ENCODE peak calls at places on chromosomes 11 and 22, in eight cellular contexts. One of them, this sample, is unnamed. For H3K9me3, the result is how much of the 10 kb centered on the place peaks cover.

GRCh38 chr22:46287873-46288751 is 8.6 kb upstream of the GTSE1 start:
- DNase-seq in SK-N-SH: no peak
- DNase-seq in neural progenitor cell: no peak
- DNase-seq in Panc1: no peak
- DNase-seq in spleen: peak
- DNase-seq in right lobe of liver: peak
- DNase-seq in tibial nerve: no peak
- DNase-seq in esophagus squamous epithelium: peak
- DNase-seq in this sample: peak

GRCh38 chr11:10605941-10606381 is 37.5 kb upstream of the LYVE1 start:
- DNase-seq in SK-N-SH: no peak
- DNase-seq in neural progenitor cell: peak
- DNase-seq in Panc1: no peak
- DNase-seq in spleen: peak
- DNase-seq in right lobe of liver: peak
- DNase-seq in tibial nerve: no peak
- DNase-seq in esophagus squamous epithelium: no peak
- DNase-seq in this sample: peak

GRCh38 chr11:91946397-91947090 is 278.1 kb upstream of the FAT3 start:
- DNase-seq in SK-N-SH: no peak
- DNase-seq in neural progenitor cell: no peak
- DNase-seq in Panc1: no peak
- DNase-seq in spleen: no peak
- DNase-seq in right lobe of liver: no peak
- DNase-seq in tibial nerve: no peak
- DNase-seq in esophagus squamous epithelium: no peak
- DNase-seq in this sample: no peak

GRCh38 chr11:96187779-96188624 is 155.0 kb downstream of the MAML2 start:
- DNase-seq in SK-N-SH: no peak
- DNase-seq in neural progenitor cell: no peak
- DNase-seq in Panc1: no peak
- DNase-seq in spleen: no peak
- DNase-seq in right lobe of liver: no peak
- DNase-seq in tibial nerve: no peak
- DNase-seq in esophagus squamous epithelium: no peak
- DNase-seq in this sample: no peak

GRCh38 chr22:43941449-43941848 is 13.8 kb upstream of the SAMM50 start:
- DNase-seq in SK-N-SH: no peak
- DNase-seq in neural progenitor cell: no peak
- DNase-seq in Panc1: no peak
- DNase-seq in spleen: no peak
- DNase-seq in right lobe of liver: no peak
- DNase-seq in tibial nerve: no peak
- DNase-seq in esophagus squamous epithelium: no peak
- DNase-seq in this sample: no peak

GRCh38 chr22:33124471-33124870 is 66.3 kb upstream of the SYN3 start:
- DNase-seq in SK-N-SH: no peak
- DNase-seq in neural progenitor cell: no peak
- DNase-seq in Panc1: no peak
- DNase-seq in spleen: no peak
- DNase-seq in right lobe of liver: no peak
- DNase-seq in tibial nerve: no peak
- DNase-seq in esophagus squamous epithelium: no peak
- DNase-seq in this sample: no peak

GRCh38 chr22:17400305-17400704 is 31.0 kb downstream of the CECR2 start:
- DNase-seq in SK-N-SH: no peak
- DNase-seq in neural progenitor cell: no peak
- DNase-seq in Panc1: no peak
- DNase-seq in spleen: no peak
- DNase-seq in right lobe of liver: no peak
- DNase-seq in tibial nerve: no peak
- DNase-seq in esophagus squamous epithelium: no peak
- DNase-seq in this sample: no peak

GRCh38 chr11:117618273-117618672 is 178.7 kb downstream of the DSCAML1 start:
- DNase-seq in SK-N-SH: no peak
- DNase-seq in neural progenitor cell: no peak
- DNase-seq in Panc1: no peak
- DNase-seq in spleen: no peak
- DNase-seq in right lobe of liver: no peak
- DNase-seq in tibial nerve: no peak
- DNase-seq in esophagus squamous epithelium: no peak
- DNase-seq in this sample: no peak

DNA sequence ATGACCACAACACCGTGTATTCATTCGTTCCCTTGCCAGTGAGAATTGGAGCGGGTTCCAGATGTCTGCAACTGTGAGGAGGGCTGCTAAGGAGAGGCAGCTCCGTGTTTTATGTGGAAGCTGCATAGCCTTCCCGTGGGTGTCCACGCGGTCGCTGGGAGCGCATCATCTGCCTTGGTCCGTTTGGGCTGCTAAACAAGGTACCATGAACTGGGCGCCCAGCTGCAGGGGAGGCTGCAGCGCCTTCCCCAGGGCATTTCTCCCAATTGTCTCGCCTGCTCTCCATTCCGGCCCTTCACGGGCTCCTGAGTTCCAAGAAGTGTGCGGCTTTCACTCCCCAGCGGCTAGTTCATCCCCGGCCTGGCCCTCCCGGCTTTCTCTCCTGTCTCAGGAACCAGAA is 1446.4 kb downstream of the TBC1D22A start:
- DNase-seq in SK-N-SH: no peak
- DNase-seq in neural progenitor cell: no peak
- DNase-seq in Panc1: no peak
- DNase-seq in spleen: no peak
- DNase-seq in right lobe of liver: no peak
- DNase-seq in tibial nerve: no peak
- DNase-seq in esophagus squamous epithelium: no peak
- DNase-seq in this sample: no peak
- H3K9me3 ChIP-seq in SK-N-SH: under half
- H3K9me3 ChIP-seq in neural progenitor cell: under half
- H3K9me3 ChIP-seq in Panc1: under half
- H3K9me3 ChIP-seq in spleen: under half
- H3K9me3 ChIP-seq in right lobe of liver: under half
- H3K9me3 ChIP-seq in tibial nerve: under half
- H3K9me3 ChIP-seq in esophagus squamous epithelium: under half
- H3K9me3 ChIP-seq in this sample: under half

GRCh38 chr11:76766521-76766920 is 16.6 kb upstream of the TSKU start:
- DNase-seq in SK-N-SH: no peak
- DNase-seq in neural progenitor cell: no peak
- DNase-seq in Panc1: no peak
- DNase-seq in spleen: peak
- DNase-seq in right lobe of liver: no peak
- DNase-seq in tibial nerve: no peak
- DNase-seq in esophagus squamous epithelium: no peak
- DNase-seq in this sample: peak

GRCh38 chr11:76762867-76763572 is 20.1 kb upstream of the TSKU start:
- DNase-seq in SK-N-SH: no peak
- DNase-seq in neural progenitor cell: no peak
- DNase-seq in Panc1: no peak
- DNase-seq in spleen: peak
- DNase-seq in right lobe of liver: no peak
- DNase-seq in tibial nerve: no peak
- DNase-seq in esophagus squamous epithelium: no peak
- DNase-seq in this sample: no peak

GRCh38 chr11:76763573-76764348 is 19.4 kb upstream of the TSKU start:
- DNase-seq in SK-N-SH: no peak
- DNase-seq in neural progenitor cell: no peak
- DNase-seq in Panc1: no peak
- DNase-seq in spleen: peak
- DNase-seq in right lobe of liver: no peak
- DNase-seq in tibial nerve: no peak
- DNase-seq in esophagus squamous epithelium: no peak
- DNase-seq in this sample: peak

GRCh38 chr11:76765863-76766350 is 17.2 kb upstream of the TSKU start:
- DNase-seq in SK-N-SH: no peak
- DNase-seq in neural progenitor cell: no peak
- DNase-seq in Panc1: no peak
- DNase-seq in spleen: peak
- DNase-seq in right lobe of liver: no peak
- DNase-seq in tibial nerve: no peak
- DNase-seq in esophagus squamous epithelium: no peak
- DNase-seq in this sample: no peak

DNA sequence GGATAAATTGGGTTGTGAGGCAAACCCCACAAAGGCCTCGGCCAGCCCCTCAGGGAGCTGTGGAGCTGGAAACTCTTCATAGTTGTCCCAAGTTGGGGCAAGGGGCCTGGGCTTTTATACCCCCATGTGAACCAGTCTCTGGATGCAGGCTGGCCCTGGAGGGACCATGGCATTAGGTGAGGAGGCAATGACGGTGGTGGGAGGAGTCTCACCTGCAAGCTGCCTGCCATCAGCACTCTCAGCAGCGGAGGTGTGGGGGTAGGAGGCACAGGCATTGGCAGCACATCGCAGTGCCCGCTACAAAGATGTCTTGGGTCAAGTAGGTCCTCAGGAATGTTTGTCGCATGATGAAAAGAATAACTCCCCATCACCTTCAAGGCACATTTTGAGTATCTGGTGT is 18.2 kb upstream of the TSKU start:
- DNase-seq in SK-N-SH: no peak
- DNase-seq in neural progenitor cell: no peak
- DNase-seq in Panc1: no peak
- DNase-seq in spleen: peak
- DNase-seq in right lobe of liver: no peak
- DNase-seq in tibial nerve: no peak
- DNase-seq in esophagus squamous epithelium: no peak
- DNase-seq in this sample: no peak
- H3K27ac ChIP-seq in SK-N-SH: no peak
- H3K27ac ChIP-seq in neural progenitor cell: no peak
- H3K27ac ChIP-seq in Panc1: no peak
- H3K27ac ChIP-seq in spleen: no peak
- H3K27ac ChIP-seq in right lobe of liver: no peak
- H3K27ac ChIP-seq in tibial nerve: no peak
- H3K27ac ChIP-seq in esophagus squamous epithelium: no peak
- H3K27ac ChIP-seq in this sample: no peak

GRCh38 chr11:68521962-68522626 is 61.5 kb downstream of the PPP6R3 start:
- DNase-seq in SK-N-SH: no peak
- DNase-seq in neural progenitor cell: no peak
- DNase-seq in Panc1: no peak
- DNase-seq in spleen: no peak
- DNase-seq in right lobe of liver: no peak
- DNase-seq in tibial nerve: no peak
- DNase-seq in esophagus squamous epithelium: no peak
- DNase-seq in this sample: no peak
- H3K9me3 ChIP-seq in SK-N-SH: under half
- H3K9me3 ChIP-seq in neural progenitor cell: under half
- H3K9me3 ChIP-seq in Panc1: under half
- H3K9me3 ChIP-seq in spleen: under half
- H3K9me3 ChIP-seq in right lobe of liver: under half
- H3K9me3 ChIP-seq in tibial nerve: under half
- H3K9me3 ChIP-seq in esophagus squamous epithelium: under half
- H3K9me3 ChIP-seq in this sample: under half

GRCh38 chr11:15886866-15887265 is 469.5 kb downstream of the SOX6 start:
- DNase-seq in SK-N-SH: no peak
- DNase-seq in neural progenitor cell: no peak
- DNase-seq in Panc1: no peak
- DNase-seq in spleen: no peak
- DNase-seq in right lobe of liver: no peak
- DNase-seq in tibial nerve: no peak
- DNase-seq in esophagus squamous epithelium: no peak
- DNase-seq in this sample: no peak

GRCh38 chr11:15885913-15886698 is 470.2 kb downstream of the SOX6 start:
- DNase-seq in SK-N-SH: no peak
- DNase-seq in neural progenitor cell: no peak
- DNase-seq in Panc1: no peak
- DNase-seq in spleen: no peak
- DNase-seq in right lobe of liver: no peak
- DNase-seq in tibial nerve: no peak
- DNase-seq in esophagus squamous epithelium: no peak
- DNase-seq in this sample: no peak

GRCh38 chr11:15883349-15883961 is 472.9 kb downstream of the SOX6 start:
- DNase-seq in SK-N-SH: no peak
- DNase-seq in neural progenitor cell: no peak
- DNase-seq in Panc1: no peak
- DNase-seq in spleen: no peak
- DNase-seq in right lobe of liver: no peak
- DNase-seq in tibial nerve: no peak
- DNase-seq in esophagus squamous epithelium: no peak
- DNase-seq in this sample: no peak

GRCh38 chr11:15884131-15884530 is 472.2 kb downstream of the SOX6 start:
- DNase-seq in SK-N-SH: no peak
- DNase-seq in neural progenitor cell: no peak
- DNase-seq in Panc1: no peak
- DNase-seq in spleen: no peak
- DNase-seq in right lobe of liver: no peak
- DNase-seq in tibial nerve: no peak
- DNase-seq in esophagus squamous epithelium: no peak
- DNase-seq in this sample: no peak

GRCh38 chr11:15884792-15885540 is 471.4 kb downstream of the SOX6 start:
- DNase-seq in SK-N-SH: peak
- DNase-seq in neural progenitor cell: no peak
- DNase-seq in Panc1: no peak
- DNase-seq in spleen: no peak
- DNase-seq in right lobe of liver: no peak
- DNase-seq in tibial nerve: no peak
- DNase-seq in esophagus squamous epithelium: no peak
- DNase-seq in this sample: no peak
- H3K27ac ChIP-seq in SK-N-SH: no peak
- H3K27ac ChIP-seq in neural progenitor cell: no peak
- H3K27ac ChIP-seq in Panc1: no peak
- H3K27ac ChIP-seq in spleen: no peak
- H3K27ac ChIP-seq in right lobe of liver: no peak
- H3K27ac ChIP-seq in tibial nerve: no peak
- H3K27ac ChIP-seq in esophagus squamous epithelium: no peak
- H3K27ac ChIP-seq in this sample: peak

DNA sequence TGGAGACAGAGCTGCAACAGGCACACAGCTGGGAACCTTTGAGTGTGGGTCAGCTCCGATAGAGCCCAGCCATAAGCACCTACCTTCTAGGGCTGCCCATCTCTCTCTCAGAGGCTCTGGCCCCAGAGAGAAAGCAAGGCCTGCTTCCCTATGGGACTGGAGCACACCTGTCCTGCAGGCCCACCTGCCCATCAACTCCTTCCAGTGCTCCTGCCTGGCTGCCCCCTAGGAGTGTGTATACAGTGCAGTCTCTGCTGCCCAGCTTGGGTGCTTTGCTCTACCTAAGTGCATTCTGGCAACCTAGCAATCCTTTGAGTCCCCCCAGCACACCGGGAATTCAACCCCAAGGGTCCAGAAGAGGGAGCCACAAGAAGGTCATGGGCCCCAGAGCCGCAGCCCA is 21.0 kb downstream of the OR8G5 start:
- DNase-seq in SK-N-SH: no peak
- DNase-seq in neural progenitor cell: no peak
- DNase-seq in Panc1: no peak
- DNase-seq in spleen: peak
- DNase-seq in right lobe of liver: no peak
- DNase-seq in tibial nerve: no peak
- DNase-seq in esophagus squamous epithelium: no peak
- DNase-seq in this sample: no peak
- H3K9me3 ChIP-seq in SK-N-SH: under half
- H3K9me3 ChIP-seq in neural progenitor cell: under half
- H3K9me3 ChIP-seq in Panc1: under half
- H3K9me3 ChIP-seq in spleen: under half
- H3K9me3 ChIP-seq in right lobe of liver: under half
- H3K9me3 ChIP-seq in tibial nerve: under half
- H3K9me3 ChIP-seq in esophagus squamous epithelium: under half
- H3K9me3 ChIP-seq in this sample: under half